ENCODE peak calls at places on chromosome 1, in four cellular contexts. T, A, N and Q are unnamed samples. For H3K36me3 and H3K4me1, the result is how much of the 10 kb centered on the place peaks cover.

GRCh38 chr1:226119169-226119568 is 56.7 kb downstream of the H3-3A start:
- DNase-seq in T (no peak), A (no peak), N (no peak), Q (no peak)

GRCh38 chr1:17883662-17884395 is 128.7 kb downstream of the ACTL8 start:
- DNase-seq in T (peak), A (no peak), N (no peak), Q (no peak)

GRCh38 chr1:19557609-19558051 is 72.3 kb upstream of the CAPZB start:
- DNase-seq in T (no peak), A (peak), N (no peak), Q (no peak)

GRCh38 chr1:209595599-209595998 is 12.1 kb downstream of the CAMK1G start:
- DNase-seq in T (no peak), A (no peak), N (no peak), Q (no peak)

GRCh38 chr1:21198929-21199328 is 22.2 kb upstream of the EIF4G3 start:
- DNase-seq in T (no peak), A (no peak), N (no peak), Q (no peak)

GRCh38 chr1:215665212-215665611 is 98.1 kb downstream of the KCTD3 start:
- DNase-seq in T (no peak), A (peak), N (no peak), Q (no peak)

GRCh38 chr1:42957229-42957879 is 1.3 kb downstream of the SLC2A1 start:
- DNase-seq in T (no peak), A (no peak), N (no peak), Q (no peak)

GRCh38 chr1:46820076-46820475 is 21.2 kb downstream of the CYP4B1 start:
- DNase-seq in T (no peak), A (no peak), N (no peak), Q (no peak)

GRCh38 chr1:29047142-29047541 is 76.6 kb downstream of the TMEM200B start:
- DNase-seq in T (no peak), A (no peak), N (no peak), Q (no peak)

GRCh38 chr1:214520544-214521165 is 30.7 kb downstream of the PTPN14 start:
- DNase-seq in T (no peak), A (no peak), N (no peak), Q (no peak)

GRCh38 chr1:228977741-228978140 is 242.5 kb downstream of the RHOU start:
- DNase-seq in T (no peak), A (no peak), N (no peak), Q (no peak)

GRCh38 chr1:228938248-228938891 is 203.1 kb downstream of the RHOU start:
- DNase-seq in T (no peak), A (no peak), N (no peak), Q (no peak)

GRCh38 chr1:226697151-226697575 is 41.9 kb downstream of the ITPKB start:
- DNase-seq in T (no peak), A (peak), N (no peak), Q (no peak)

GRCh38 chr1:108584320-108584968 is 24.5 kb downstream of the EEIG2 start:
- DNase-seq in T (no peak), A (no peak), N (no peak), Q (no peak)

GRCh38 chr1:155719703-155720102 is 30.8 kb downstream of the DAP3 start:
- DNase-seq in T (no peak), A (no peak), N (no peak), Q (no peak)

GRCh38 chr1:68449901-68450300 is at the start of gene RPE65:
- DNase-seq in T (no peak), A (peak), N (no peak), Q (no peak)

GRCh38 chr1:32861904-32862698 is 8.6 kb downstream of the FNDC5 start:
- DNase-seq in T (no peak), A (no peak), N (no peak), Q (no peak)

GRCh38 chr1:186535388-186536133 is 74.6 kb upstream of the PDC start:
- DNase-seq in T (no peak), A (peak), N (no peak), Q (no peak)

GRCh38 chr1:11977625-11978024 is 2.6 kb upstream of the MFN2 start:
- DNase-seq in T (no peak), A (no peak), N (no peak), Q (no peak)

GRCh38 chr1:74652711-74653131 is 20.9 kb downstream of the ERICH3 start:
- DNase-seq in T (no peak), A (peak), N (peak), Q (no peak)

GRCh38 chr1:109446236-109446635 is 20.0 kb upstream of the PSMA5 start:
- DNase-seq in T (no peak), A (no peak), N (no peak), Q (no peak)

GRCh38 chr1:221625026-221625425 is 116.9 kb downstream of the DUSP10 start:
- DNase-seq in T (no peak), A (no peak), N (no peak), Q (no peak)

GRCh38 chr1:98653186-98653585 is 8.3 kb upstream of the SNX7 start:
- DNase-seq in T (no peak), A (no peak), N (no peak), Q (no peak)

GRCh38 chr1:167210966-167211674 is 9.6 kb upstream of the POU2F1 start:
- DNase-seq in T (no peak), A (no peak), N (no peak), Q (no peak)

GRCh38 chr1:109629372-109630030 is 9.9 kb downstream of the AMPD2 start:
- DNase-seq in T (peak), A (no peak), N (no peak), Q (no peak)

GRCh38 chr1:51861669-51862068 is 16.9 kb downstream of the NRDC start:
- DNase-seq in T (no peak), A (no peak), N (no peak), Q (no peak)

GRCh38 chr1:44628962-44629756 is 45.1 kb downstream of the TMEM53 start:
- DNase-seq in T (no peak), A (peak), N (no peak), Q (no peak)

GRCh38 chr1:117607471-117607870 is 1.6 kb downstream of the TENT5C start:
- DNase-seq in T (no peak), A (no peak), N (no peak), Q (no peak)

GRCh38 chr1:212062832-212063438 is 27.4 kb downstream of the DTL start:
- DNase-seq in T (no peak), A (peak), N (no peak), Q (no peak)

GRCh38 chr1:96509351-96509750 is 212.2 kb upstream of the PTBP2 start:
- DNase-seq in T (no peak), A (no peak), N (no peak), Q (no peak)

GRCh38 chr1:96513136-96513535 is 208.4 kb upstream of the PTBP2 start:
- DNase-seq in T (no peak), A (no peak), N (no peak), Q (no peak)

GRCh38 chr1:96510911-96511310 is 210.7 kb upstream of the PTBP2 start:
- DNase-seq in T (no peak), A (no peak), N (no peak), Q (no peak)

GRCh38 chr1:96509944-96510343 is 211.6 kb upstream of the PTBP2 start:
- DNase-seq in T (no peak), A (no peak), N (no peak), Q (no peak)

GRCh38 chr1:96508226-96508625 is 213.4 kb upstream of the PTBP2 start:
- DNase-seq in T (no peak), A (no peak), N (no peak), Q (no peak)
- TF ChIP-seq CTCF in T (no peak), A (no peak), N (no peak), Q (no peak)

DNA sequence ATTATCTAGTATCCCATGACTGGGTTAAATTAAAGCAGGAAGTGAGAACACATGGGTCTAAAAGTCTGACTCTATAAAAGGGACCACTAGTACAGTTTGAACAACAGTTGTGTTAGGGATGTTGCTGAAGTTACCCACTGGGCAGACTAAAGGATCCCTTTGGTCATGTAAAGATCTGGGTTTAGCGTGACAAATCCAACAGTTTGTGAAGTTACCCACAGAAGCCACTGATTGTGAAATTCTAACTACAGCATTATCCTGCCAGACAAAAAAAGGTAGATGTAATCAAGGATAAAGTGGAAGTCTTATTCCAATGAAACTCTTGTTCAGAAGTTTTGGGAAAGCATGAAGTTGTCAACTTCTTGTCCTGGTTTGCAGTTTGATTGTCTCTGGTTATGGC is 5.7 kb downstream of the QSOX1 start:
- DNase-seq in T (no peak), A (no peak), N (no peak), Q (no peak)
- H3K36me3 ChIP-seq in T (under half), A (under half), N (under half), Q (under half)

DNA sequence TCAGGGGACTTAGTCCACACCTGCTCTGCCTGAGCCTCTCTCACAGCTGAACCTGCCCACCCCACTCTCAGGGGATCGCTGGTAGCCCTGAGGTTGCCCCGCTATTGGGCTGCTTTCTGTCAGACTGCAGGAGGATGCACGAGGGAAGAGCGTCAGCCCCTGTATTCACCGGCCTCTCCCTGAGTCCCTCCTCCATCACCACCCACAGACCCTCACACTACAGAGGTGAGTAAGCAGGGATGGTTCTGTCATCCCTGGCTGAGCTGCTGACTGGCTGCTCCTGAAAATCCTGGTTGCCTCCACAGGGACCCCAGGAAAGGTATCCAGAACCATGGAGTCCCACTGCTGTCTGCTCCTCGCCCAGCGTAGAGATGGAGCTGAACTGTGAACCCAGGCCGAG is 118.7 kb downstream of the SYT2 start:
- DNase-seq in T (no peak), A (no peak), N (no peak), Q (no peak)
- H3K4me1 ChIP-seq in T (under half), A (under half), N (under half), Q (under half)

DNA sequence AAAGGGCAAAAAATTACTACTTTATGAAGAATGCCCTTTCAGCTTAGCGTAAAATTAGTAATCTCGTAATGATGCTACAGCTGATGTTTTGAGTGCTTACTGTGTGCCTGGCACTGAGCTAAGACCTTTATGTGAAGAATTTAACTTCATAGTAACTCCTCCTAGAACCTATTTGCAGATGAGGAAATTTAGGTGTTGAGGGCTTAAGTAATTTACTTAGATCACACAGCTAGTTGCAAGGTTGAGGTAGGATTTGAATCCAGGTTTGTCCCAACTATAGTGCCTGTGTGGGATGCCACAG is 1.4 kb downstream of the ZMYM4 start:
- DNase-seq in T (no peak), A (no peak), N (no peak), Q (no peak)
- TF ChIP-seq CTCF in T (no peak), A (no peak), N (no peak), Q (no peak)

DNA sequence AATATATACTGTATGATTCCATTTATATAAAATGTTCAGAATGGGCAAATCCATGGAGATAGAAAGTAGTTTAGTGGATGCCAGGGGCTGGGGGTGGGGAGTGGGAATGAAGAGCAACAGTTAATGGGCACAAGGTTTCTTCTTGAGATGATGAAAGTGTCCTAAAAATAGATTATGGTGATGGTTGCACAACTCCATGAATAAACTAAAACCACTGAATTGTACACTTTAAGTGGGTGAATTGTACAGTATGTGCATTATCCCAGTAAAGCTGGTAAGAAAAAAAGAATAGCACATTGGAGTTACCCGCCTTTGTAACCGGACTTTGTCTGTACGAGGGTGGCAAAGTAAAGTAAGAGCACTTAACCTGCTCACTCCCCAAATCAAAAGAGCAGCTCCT is 32.2 kb downstream of the ALDH9A1 start:
- DNase-seq in T (no peak), A (peak), N (no peak), Q (no peak)
- H3K36me3 ChIP-seq in T (half or more), A (under half), N (under half), Q (half or more)

GRCh38 chr1:26789953-26790352 is 2.2 kb downstream of the PIGV start:
- DNase-seq in T (no peak), A (no peak), N (no peak), Q (no peak)
- H3K4me1 ChIP-seq in T (under half), A (under half), N (under half), Q (under half)

GRCh38 chr1:2274968-2275475 is 46.9 kb downstream of the SKI start:
- DNase-seq in T (no peak), A (no peak), N (no peak), Q (no peak)
- TF ChIP-seq CTCF in T (no peak), A (no peak), N (no peak), Q (no peak)

DNA sequence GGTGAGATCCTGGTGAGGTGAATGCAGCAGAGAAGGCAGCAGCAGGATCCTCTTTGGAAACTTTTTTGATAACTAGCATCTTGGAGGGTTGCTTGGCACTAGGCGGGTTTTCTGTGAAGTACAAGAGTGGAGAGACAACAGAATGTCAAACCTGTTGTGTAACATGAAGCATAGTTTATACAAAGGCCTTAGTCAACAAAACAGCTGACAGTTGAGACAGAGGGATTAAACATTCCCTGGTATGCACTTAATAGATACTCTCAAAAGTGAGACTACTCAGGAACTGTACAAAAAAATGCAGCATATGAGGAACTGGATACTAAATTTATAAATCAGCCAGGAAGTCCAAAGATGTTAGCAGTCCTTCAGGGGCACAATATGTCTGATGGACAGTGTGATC is 16.4 kb upstream of the CCDC17 start:
- DNase-seq in T (no peak), A (no peak), N (no peak), Q (no peak)
- H3K36me3 ChIP-seq in T (half or more), A (half or more), N (under half), Q (under half)

DNA sequence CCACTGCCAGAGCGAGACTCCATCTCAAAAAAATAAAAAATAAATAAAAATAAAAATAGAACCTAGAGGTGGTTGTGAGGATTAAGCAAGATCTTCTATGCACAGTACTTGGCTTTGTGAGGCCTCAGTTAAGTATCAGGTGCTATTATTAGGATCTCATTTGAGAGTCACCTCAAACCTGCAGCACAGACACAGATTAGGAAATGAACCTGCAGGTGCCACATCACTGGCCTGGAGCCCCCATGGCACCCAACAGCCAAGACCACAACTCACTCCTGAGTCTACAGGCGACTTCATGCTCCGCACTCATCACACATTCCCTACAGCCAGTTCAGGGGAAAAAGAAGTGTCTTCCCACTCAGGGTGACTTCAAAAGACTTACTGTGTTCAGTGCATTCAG is 176.8 kb downstream of the SLC45A1 start:
- DNase-seq in T (no peak), A (no peak), N (no peak), Q (no peak)
- H3K4me1 ChIP-seq in T (under half), A (under half), N (under half), Q (under half)

DNA sequence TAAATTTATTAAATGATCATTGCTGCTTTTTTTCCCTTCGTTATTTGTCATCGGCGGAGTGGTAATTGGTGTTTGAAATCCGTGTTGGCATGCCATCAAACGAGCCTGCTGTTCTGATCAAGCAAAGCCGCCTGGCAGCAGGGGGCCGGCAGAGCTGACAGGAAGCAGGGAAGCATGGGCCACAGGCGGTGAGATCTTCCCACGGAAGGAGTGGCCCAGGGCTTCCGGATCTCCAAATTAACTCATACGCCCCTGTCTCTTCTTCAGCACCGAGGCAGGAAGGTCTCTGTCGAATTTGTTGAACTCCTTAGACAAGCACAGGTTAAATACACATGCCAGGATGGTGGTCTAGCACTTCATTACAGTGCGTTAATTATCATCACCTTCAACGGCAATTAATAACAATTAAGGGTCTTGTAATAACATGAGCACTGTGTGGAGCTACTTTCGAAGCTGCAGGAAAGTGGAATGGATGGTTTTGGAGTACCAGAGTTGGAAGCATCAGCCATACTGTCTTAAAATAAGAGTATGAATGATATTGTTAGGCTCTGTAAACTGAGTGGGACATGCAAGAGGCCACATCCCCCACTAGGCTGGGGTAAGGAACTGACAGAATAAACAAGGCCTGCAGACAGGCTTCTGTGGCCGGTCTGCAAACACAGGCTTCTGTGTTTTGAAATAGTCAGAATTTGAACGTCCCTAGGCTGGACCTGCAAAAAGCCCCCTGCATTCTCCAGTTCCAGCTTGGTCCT is 199.4 kb upstream of the DAB1 start:
- DNase-seq in T (no peak), A (peak), N (no peak), Q (no peak)
- TF ChIP-seq CTCF in T (no peak), A (no peak), N (no peak), Q (no peak)